ENCODE peak calls at places on chromosomes 1 and 21, in four cellular contexts. D is GM03348; M is CD4-positive, alpha-beta T cell; N is activated CD8-positive, alpha-beta memory T cell treated with anti-CD3 and anti-CD28 coated beads, Interleukin-2, amount 10 ng/mL, durations not matched to agents 7 days and 5 days. E is an unnamed sample.

GRCh38 chr1:65265296-65266271 is 43.8 kb upstream of the DNAJC6 start:
- DNase-seq in D (peak; percentile 78), M (peak; percentile 42), N (peak; percentile 68), E (no peak)

GRCh38 chr1:30411206-30411605 is 312.2 kb downstream of the MATN1 start:
- DNase-seq in D (no peak), M (peak; percentile 6), N (peak; percentile 28), E (no peak)

GRCh38 chr1:200444478-200444877 is 34.6 kb upstream of the ZNF281 start:
- DNase-seq in D (no peak), M (no peak), N (no peak), E (no peak)

GRCh38 chr1:12621346-12622320 is 3.6 kb upstream of the DHRS3 start:
- DNase-seq in D (no peak), M (no peak), N (no peak), E (no peak)

GRCh38 chr1:3393987-3394920 is 60.2 kb upstream of the ARHGEF16 start:
- DNase-seq in D (no peak), M (no peak), N (no peak), E (no peak)

GRCh38 chr1:211742889-211743529 is 67.6 kb upstream of the NEK2 start:
- DNase-seq in D (no peak), M (no peak), N (no peak), E (no peak)

GRCh38 chr21:17903029-17903806 is 84.1 kb upstream of the C21orf91 start:
- DNase-seq in D (peak; percentile 59), M (no peak), N (no peak), E (no peak)

GRCh38 chr1:111843177-111843576 is 87.5 kb downstream of the DDX20 start:
- DNase-seq in D (no peak), M (no peak), N (no peak), E (no peak)

GRCh38 chr1:226874579-226875425 is 4.4 kb downstream of the PSEN2 start:
- DNase-seq in D (no peak), M (no peak), N (peak; percentile 34), E (no peak)

GRCh38 chr1:42692461-42692860 is 10.2 kb downstream of the YBX1 start:
- DNase-seq in D (no peak), M (no peak), N (no peak), E (no peak)

GRCh38 chr1:193421487-193421886 is 235.1 kb upstream of the B3GALT2 start:
- DNase-seq in D (no peak), M (no peak), N (no peak), E (no peak)

GRCh38 chr1:244214009-244214967 is 163.2 kb downstream of the ZBTB18 start:
- DNase-seq in D (peak; percentile 81), M (no peak), N (no peak), E (no peak)

GRCh38 chr1:81371864-81372263 is 428.9 kb upstream of the ADGRL2 start:
- DNase-seq in D (no peak), M (no peak), N (no peak), E (no peak)

GRCh38 chr1:101051688-101052638 is 26.4 kb upstream of the DPH5 start:
- DNase-seq in D (no peak), M (no peak), N (no peak), E (no peak)

GRCh38 chr21:44789880-44790279 is 11.7 kb downstream of the UBE2G2 start:
- DNase-seq in D (no peak), M (no peak), N (no peak), E (no peak)

GRCh38 chr1:106225406-106225805 is 831.1 kb upstream of the PRMT6 start:
- DNase-seq in D (no peak), M (no peak), N (no peak), E (no peak)

GRCh38 chr1:75475709-75476108 is 135.2 kb downstream of the SLC44A5 start:
- DNase-seq in D (no peak), M (no peak), N (no peak), E (no peak)

GRCh38 chr1:209383907-209384709 is 199.4 kb upstream of the CAMK1G start:
- DNase-seq in D (no peak), M (no peak), N (no peak), E (no peak)

GRCh38 chr21:31991356-31992331 is 118.8 kb downstream of the HUNK start:
- DNase-seq in D (no peak), M (no peak), N (no peak), E (no peak)

GRCh38 chr1:26029864-26030481 is 8.4 kb downstream of the EXTL1 start:
- DNase-seq in D (no peak), M (no peak), N (no peak), E (no peak)

GRCh38 chr1:19439464-19440171 is 45.7 kb downstream of the CAPZB start:
- DNase-seq in D (no peak), M (peak; percentile 53), N (no peak), E (no peak)

GRCh38 chr1:944341-945325 is 14.4 kb downstream of the NOC2L start:
- DNase-seq in D (peak; percentile 52), M (no peak), N (peak; percentile 51), E (no peak)

E was measured in activated T-helper 9 cell treated with anti-CD3 and anti-CD28 coated beads, Interleukin-2, amount 50 U/mL, for 16 hours.